ENCODE peak calls at places on chromosomes 6 and 20, in four cellular contexts. K, I, Z and C are unnamed samples.

GRCh38 chr20:64106981-64107735 is at the start of gene NPBWR2:
- DNase-seq in I (peak; percentile 50), K (peak; percentile 30), Z (no peak), C (peak; percentile 83)

GRCh38 chr6:8944548-8944947 is 509.2 kb upstream of the SLC35B3 start:
- DNase-seq in K (no peak), I (no peak), Z (no peak), C (no peak)

GRCh38 chr6:137167702-137168377 is 5.6 kb downstream of the IL22RA2 start:
- DNase-seq in Z (no peak), K (no peak), I (no peak), C (no peak)

GRCh38 chr6:156687875-156688549 is 89.2 kb upstream of the ARID1B start:
- DNase-seq in Z (peak; percentile 62), K (peak; percentile 84), I (no peak), C (peak; percentile 84)

GRCh38 chr6:43739642-43740091 is 30.3 kb upstream of the VEGFA start:
- DNase-seq in K (peak; percentile 72), I (no peak), Z (no peak), C (peak; percentile 51)

GRCh38 chr6:88455317-88455716 is 289.2 kb upstream of the CNR1 start:
- DNase-seq in K (no peak), I (no peak), Z (no peak), C (no peak)

GRCh38 chr6:67345946-67346345 is 1289.1 kb upstream of the ADGRB3 start:
- DNase-seq in K (no peak), I (no peak), Z (no peak), C (no peak)

GRCh38 chr6:3731700-3732099 is 19.8 kb downstream of the PXDC1 start:
- DNase-seq in Z (no peak), K (no peak), I (no peak), C (peak; percentile 46)

GRCh38 chr6:3538536-3538935 is 81.7 kb upstream of the SLC22A23 start:
- DNase-seq in I (no peak), K (no peak), Z (no peak), C (no peak)

GRCh38 chr6:144062757-144063156 is 32.6 kb downstream of the SF3B5 start:
- DNase-seq in I (no peak), K (no peak), Z (no peak), C (peak; percentile 68)

GRCh38 chr20:14415492-14415891 is 78.1 kb upstream of the FLRT3 start:
- DNase-seq in I (no peak), Z (no peak), K (peak; percentile 47), C (no peak)

GRCh38 chr6:88983532-88983931 is 20.1 kb upstream of the RNGTT start:
- DNase-seq in I (no peak), Z (peak; percentile 61), K (peak; percentile 62), C (no peak)

GRCh38 chr20:20014659-20015058 is 2.5 kb upstream of the NAA20 start:
- DNase-seq in I (no peak), K (no peak), Z (no peak), C (no peak)

GRCh38 chr6:52253494-52253893 is 9.2 kb upstream of the IL17F start:
- DNase-seq in K (no peak), Z (peak; percentile 64), I (no peak), C (no peak)

GRCh38 chr20:49951160-49951559 is 15.0 kb downstream of the RNF114 start:
- DNase-seq in Z (peak; percentile 86), I (no peak), K (no peak), C (peak; percentile 85)

GRCh38 chr6:165854863-165855593 is 192.0 kb upstream of the PDE10A start:
- DNase-seq in K (no peak), I (peak; percentile 52), Z (no peak), C (no peak)

GRCh38 chr6:1890071-1890470 is 280.4 kb downstream of the FOXC1 start:
- DNase-seq in K (no peak), Z (no peak), I (no peak), C (no peak)

GRCh38 chr6:1077822-1078221 is 234.1 kb upstream of the FOXQ1 start:
- DNase-seq in K (no peak), Z (no peak), I (no peak), C (no peak)

GRCh38 chr6:74410630-74411029 is 714.6 kb downstream of the CD109 start:
- DNase-seq in Z (peak; percentile 47), I (no peak), K (no peak), C (no peak)

GRCh38 chr20:58829531-58829941 is 21.2 kb downstream of the GNAS-AS1 start:
- DNase-seq in I (no peak), K (no peak), Z (peak; percentile 37), C (peak; percentile 77)

GRCh38 chr6:16316741-16317251 is 78.4 kb downstream of the GMPR start:
- DNase-seq in Z (peak; percentile 85), K (peak; percentile 86), I (no peak), C (peak; percentile 86)

GRCh38 chr6:5025911-5026819 is 22.3 kb upstream of the RPP40 start:
- DNase-seq in K (peak; percentile 89), Z (peak; percentile 71), I (no peak), C (peak; percentile 85)

GRCh38 chr20:40008177-40008576 is 680.9 kb downstream of the MAFB start:
- DNase-seq in K (peak; percentile 52), Z (peak; percentile 26), I (no peak), C (no peak)

GRCh38 chr6:15960740-15961629 is 167.9 kb upstream of the MYLIP start:
- DNase-seq in I (no peak), K (peak; percentile 90), Z (no peak), C (no peak)

GRCh38 chr6:15793288-15793687 is 130.5 kb upstream of the DTNBP1 start:
- DNase-seq in K (peak; percentile 63), Z (peak; percentile 76), I (no peak), C (no peak)

GRCh38 chr6:97778290-97779038 is 495.4 kb upstream of the MMS22L start:
- DNase-seq in K (peak; percentile 85), Z (no peak), I (no peak), C (no peak)

GRCh38 chr6:135592276-135592675 is 94.7 kb upstream of the AHI1 start:
- DNase-seq in I (no peak), K (no peak), Z (no peak), C (no peak)

GRCh38 chr20:41031243-41031619 is 2.6 kb downstream of the TOP1 start:
- DNase-seq in K (no peak), I (no peak), Z (no peak), C (no peak)

GRCh38 chr20:43220612-43221011 is 30.9 kb upstream of the PTPRT start:
- DNase-seq in Z (peak; percentile 23), K (no peak), I (no peak), C (no peak)

GRCh38 chr20:61482901-61483300 is 230.8 kb downstream of the CDH4 start:
- DNase-seq in Z (no peak), I (no peak), K (no peak), C (no peak)

GRCh38 chr6:38933426-38933825 is 115.2 kb upstream of the GLP1R start:
- DNase-seq in Z (peak; percentile 26), I (no peak), K (no peak), C (no peak)

GRCh38 chr6:96631248-96631647 is 68.3 kb downstream of the FHL5 start:
- DNase-seq in Z (peak; percentile 9), I (no peak), K (no peak), C (no peak)

GRCh38 chr20:6450841-6451240 is 316.6 kb upstream of the BMP2 start:
- DNase-seq in Z (no peak), I (no peak), K (no peak), C (no peak)

GRCh38 chr20:48808382-48809034 is 19.3 kb downstream of the PREX1 start:
- DNase-seq in Z (no peak), K (no peak), I (no peak), C (no peak)

GRCh38 chr6:18763086-18763485 is 375.9 kb downstream of the RNF144B start:
- DNase-seq in Z (no peak), K (no peak), I (no peak), C (no peak)

GRCh38 chr20:2693996-2694471 is 1.5 kb downstream of the EBF4 start:
- DNase-seq in I (no peak), Z (no peak), K (no peak), C (peak; percentile 91)

GRCh38 chr20:2691663-2692035 is 931 bp upstream of the EBF4 start:
- DNase-seq in K (no peak), I (no peak), Z (no peak), C (peak; percentile 77)

GRCh38 chr20:2692036-2692885 is at the start of gene EBF4:
- DNase-seq in K (peak; percentile 29), Z (peak; percentile 13), I (peak; percentile 56), C (peak; percentile 92)

GRCh38 chr20:2693286-2693995 is 861 bp downstream of the EBF4 start:
- DNase-seq in K (peak; percentile 40), I (peak; percentile 73), Z (peak; percentile 15), C (peak; percentile 88)

GRCh38 chr20:2692886-2693285 is 306 bp downstream of the EBF4 start:
- DNase-seq in Z (peak; percentile 37), I (no peak), K (no peak), C (no peak)
- H3K27me3 ChIP-seq in Z (peaks cover 40% of the 10 kb centered on the region), I (no peaks in the 10 kb centered on the region), K (peaks cover 65% of the 10 kb centered on the region), C (peaks cover 67% of the 10 kb centered on the region)

GRCh38 chr6:53512631-53513030 is 32.3 kb downstream of the GCLC start:
- DNase-seq in Z (no peak), K (no peak), I (no peak), C (no peak)

GRCh38 chr6:53510751-53511150 is 34.1 kb downstream of the GCLC start:
- DNase-seq in K (no peak), Z (no peak), I (no peak), C (no peak)

GRCh38 chr6:53514677-53515076 is 30.2 kb downstream of the GCLC start:
- DNase-seq in K (no peak), I (no peak), Z (no peak), C (no peak)

GRCh38 chr6:53513056-53513455 is 31.8 kb downstream of the GCLC start:
- DNase-seq in K (no peak), Z (no peak), I (no peak), C (no peak)

DNA sequence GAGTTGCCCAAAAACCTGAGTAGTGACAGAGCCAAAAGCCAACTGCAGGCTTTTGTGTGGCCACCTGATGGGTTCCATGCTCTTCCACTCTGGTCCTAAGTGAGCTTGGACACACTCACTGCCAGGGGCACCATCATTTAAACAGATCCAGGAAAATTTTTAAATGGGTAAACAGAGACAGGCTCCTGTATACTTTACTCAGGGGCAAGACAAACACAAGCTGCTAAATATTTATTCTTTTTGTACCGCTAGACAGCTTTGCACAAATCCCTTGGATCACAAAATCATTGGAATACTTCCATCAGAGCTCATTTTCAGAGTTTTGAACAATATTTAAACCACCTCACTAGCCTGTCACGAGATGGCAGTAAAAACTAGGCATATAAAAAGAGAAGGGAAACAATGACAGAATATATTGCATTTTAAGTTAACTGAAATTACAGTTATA is 31.4 kb downstream of the GCLC start:
- DNase-seq in Z (no peak), I (no peak), K (no peak), C (no peak)
- H3K27ac ChIP-seq in Z (no peak overlapping the region), I (peak overlapping the region; percentile 57), K (no peak overlapping the region), C (no peak overlapping the region)

GRCh38 chr6:150055131-150055530 is 13.8 kb downstream of the ULBP3 start:
- DNase-seq in Z (no peak), K (no peak), I (no peak), C (no peak)
- H3K27me3 ChIP-seq in Z (peaks cover 20% of the 10 kb centered on the region), K (no peaks in the 10 kb centered on the region), I (no peaks in the 10 kb centered on the region), C (peaks cover 42% of the 10 kb centered on the region)

GRCh38 chr6:33691456-33692077 is 19.9 kb downstream of the UQCC2 start:
- DNase-seq in K (no peak), Z (no peak), I (peak; percentile 45), C (peak; percentile 77)
- H3K27ac ChIP-seq in K (no peak overlapping the region), Z (no peak overlapping the region), I (no peak overlapping the region), C (peak overlapping the region; percentile 71)

DNA sequence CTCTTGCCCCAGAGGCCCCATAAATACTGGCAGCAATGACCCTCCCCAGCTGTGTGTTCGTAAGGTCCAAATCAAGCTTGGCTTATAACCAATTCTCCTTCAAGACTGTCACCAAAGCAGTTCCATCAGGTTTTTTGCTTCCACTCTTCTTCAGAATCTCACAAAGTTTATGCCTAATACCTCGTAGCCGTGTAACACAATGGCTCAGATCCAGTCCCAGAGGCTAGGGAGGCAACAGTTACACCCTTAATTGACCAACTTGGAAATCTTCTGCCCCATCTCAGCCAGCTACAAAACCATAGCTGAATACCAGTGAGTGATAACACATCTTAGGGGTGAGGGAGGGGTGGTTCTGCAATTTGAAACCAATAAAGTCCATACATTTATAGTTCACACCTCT is 120.5 kb downstream of the HIVEP2 start:
- DNase-seq in Z (peak; percentile 32), I (no peak), K (no peak), C (no peak)
- H3K27me3 ChIP-seq in Z (no peaks in the 10 kb centered on the region), I (no peaks in the 10 kb centered on the region), K (no peaks in the 10 kb centered on the region), C (no peaks in the 10 kb centered on the region)